ENCODE peak calls at places on chromosomes 3 and 15, in seven cellular contexts. D is uterus, J is mesenchymal stem cell, H is heart left ventricle, Z is thoracic aorta, W is PC-3, Y is left lung. R is an unnamed sample. For H3K9me3, H3K27me3 and H3K4me1, the result is how much of the 10 kb centered on the place peaks cover.

GRCh38 chr3:109241459-109241858 is 74.9 kb downstream of the DPPA2 start:
- DNase-seq in D (no peak), J (no peak), H (no peak), Z (no peak), W (no peak), Y (no peak), R (no peak)

GRCh38 chr3:149085828-149086231 is 503 bp downstream of the HLTF start:
- DNase-seq in D (no peak), J (peak), H (no peak), Z (no peak), W (peak), Y (no peak), R (peak)

GRCh38 chr3:137770066-137770805 is 6.1 kb downstream of the SOX14 start:
- DNase-seq in D (no peak), J (no peak), H (no peak), Z (no peak), W (no peak), Y (peak), R (no peak)

GRCh38 chr3:48709051-48709461 is 8.0 kb downstream of the IP6K2 start:
- DNase-seq in D (no peak), J (no peak), H (no peak), Z (no peak), W (peak), Y (no peak), R (no peak)

GRCh38 chr15:65767895-65768294 is 24.2 kb downstream of the DENND4A start:
- DNase-seq in D (no peak), J (no peak), H (no peak), Z (no peak), W (no peak), Y (no peak), R (no peak)

GRCh38 chr15:68816795-68817303 is 3.8 kb downstream of the ANP32A start:
- DNase-seq in D (no peak), J (peak), H (no peak), Z (no peak), W (peak), Y (no peak), R (no peak)

GRCh38 chr3:31606453-31606852 is 73.7 kb downstream of the STT3B start:
- DNase-seq in D (no peak), J (no peak), H (no peak), Z (no peak), W (no peak), Y (no peak), R (no peak)

GRCh38 chr15:67115567-67115966 is 50.2 kb downstream of the SMAD3 start:
- DNase-seq in D (no peak), J (no peak), H (no peak), Z (no peak), W (no peak), Y (no peak), R (no peak)

GRCh38 chr15:37038036-37038715 is 62.2 kb downstream of the MEIS2 start:
- DNase-seq in D (no peak), J (no peak), H (no peak), Z (no peak), W (peak), Y (no peak), R (no peak)

GRCh38 chr15:67109141-67110034 is 44.0 kb downstream of the SMAD3 start:
- DNase-seq in D (peak), J (peak), H (peak), Z (no peak), W (no peak), Y (peak), R (peak)

GRCh38 chr15:36323607-36324006 is 255.8 kb upstream of the CDIN1 start:
- DNase-seq in D (no peak), J (no peak), H (no peak), Z (no peak), W (no peak), Y (no peak), R (no peak)

GRCh38 chr15:90320062-90320884 is 31.8 kb upstream of the ZNF774 start:
- DNase-seq in D (peak), J (peak), H (peak), Z (peak), W (peak), Y (peak), R (peak)

GRCh38 chr3:36840453-36840921 is 76.1 kb upstream of the DCLK3 start:
- DNase-seq in D (no peak), J (no peak), H (peak), Z (no peak), W (no peak), Y (no peak), R (no peak)

GRCh38 chr3:173635826-173636225 is 238.3 kb downstream of the NLGN1 start:
- DNase-seq in D (no peak), J (no peak), H (no peak), Z (no peak), W (no peak), Y (no peak), R (no peak)

DNA sequence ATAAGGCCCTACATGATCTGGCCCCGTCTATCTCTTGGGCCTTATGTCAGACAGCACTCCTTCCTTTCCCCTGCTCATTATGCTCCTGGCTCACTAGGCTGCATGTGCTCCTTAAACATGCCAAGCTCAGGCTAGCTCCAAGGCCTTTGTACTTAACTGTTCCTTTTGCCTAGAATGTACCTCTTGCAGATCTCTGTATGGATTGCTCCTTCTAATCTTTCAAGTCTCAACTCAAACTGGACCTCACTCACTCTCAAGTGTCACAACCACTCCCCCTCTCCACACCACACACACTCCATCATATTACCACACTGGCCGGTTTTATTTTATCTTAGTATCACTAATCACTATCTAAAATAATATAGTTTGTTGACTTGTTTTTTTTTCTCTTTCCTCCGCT is 36.4 kb downstream of the ZMAT3 start:
- DNase-seq in D (no peak), J (peak), H (no peak), Z (no peak), W (no peak), Y (no peak), R (no peak)
- H3K9me3 ChIP-seq in D (under half), J (under half), H (under half), Z (under half), W (under half), Y (under half), R (under half)

GRCh38 chr3:131803113-131803512 is 231.7 kb downstream of the CPNE4 start:
- DNase-seq in D (no peak), J (no peak), H (no peak), Z (no peak), W (no peak), Y (no peak), R (no peak)

GRCh38 chr3:131804565-131805133 is 230.2 kb downstream of the CPNE4 start:
- DNase-seq in D (no peak), J (no peak), H (peak), Z (no peak), W (no peak), Y (no peak), R (no peak)

GRCh38 chr3:131807822-131808221 is 227.0 kb downstream of the CPNE4 start:
- DNase-seq in D (no peak), J (no peak), H (no peak), Z (no peak), W (no peak), Y (no peak), R (no peak)

GRCh38 chr3:131802029-131802428 is 232.8 kb downstream of the CPNE4 start:
- DNase-seq in D (no peak), J (no peak), H (no peak), Z (no peak), W (no peak), Y (no peak), R (no peak)

GRCh38 chr3:131806736-131807135 is 228.1 kb downstream of the CPNE4 start:
- DNase-seq in D (no peak), J (no peak), H (no peak), Z (no peak), W (no peak), Y (no peak), R (no peak)
- H3K27me3 ChIP-seq in D (under half), J (under half), H (under half), Z (under half), W (under half), Y (under half), R (under half)

DNA sequence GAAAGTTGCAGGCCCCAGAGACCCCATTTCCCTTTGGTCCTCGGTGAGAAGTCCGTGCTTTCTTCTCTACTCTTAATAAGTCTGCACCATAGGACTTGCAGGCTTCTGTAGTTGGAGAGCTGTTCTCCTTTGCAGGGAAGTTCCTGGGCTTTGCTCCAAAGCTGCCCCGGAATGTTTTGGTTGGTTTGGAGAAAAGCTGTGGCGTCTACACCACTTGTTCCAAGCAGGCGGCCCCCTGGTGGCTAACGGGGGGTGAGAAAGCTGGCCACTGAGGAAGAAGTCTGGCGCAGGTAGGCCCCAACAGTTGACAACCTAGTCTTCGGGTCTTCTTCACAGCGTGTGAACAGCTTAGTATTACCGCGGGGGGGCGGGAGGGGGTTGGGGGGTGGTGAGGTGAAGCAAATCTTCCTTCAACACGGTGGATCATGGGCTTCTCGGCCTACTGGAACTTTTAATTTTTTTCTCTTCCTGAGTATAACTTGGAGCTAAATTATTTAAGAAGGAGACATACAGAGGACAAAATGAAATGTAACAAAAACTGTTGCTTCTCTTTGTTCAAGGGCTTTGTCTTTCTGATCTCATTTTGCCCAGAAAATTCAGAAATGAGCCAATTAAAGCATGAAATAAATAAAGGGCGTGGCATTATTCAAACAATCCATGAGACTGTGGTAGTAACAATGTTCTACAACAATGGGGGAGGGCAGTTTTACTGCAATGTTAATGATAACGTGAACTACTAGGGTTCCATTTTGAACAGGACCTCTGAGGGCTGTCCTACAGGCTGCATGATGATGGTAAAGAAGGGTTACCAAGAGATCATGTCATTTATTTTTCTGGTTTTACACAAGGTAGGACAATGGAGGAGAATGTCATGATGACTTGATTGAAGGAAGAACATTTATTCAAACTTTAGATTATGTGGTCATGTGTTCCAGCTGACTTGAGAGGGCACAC is 2.2 kb upstream of the THRB start:
- DNase-seq in D (peak), J (peak), H (peak), Z (peak), W (peak), Y (peak), R (peak)
- H3K4me1 ChIP-seq in D (under half), J (under half), H (under half), Z (under half), W (half or more), Y (under half), R (under half)

GRCh38 chr3:33372218-33373081 is 67.8 kb downstream of the UBP1 start:
- DNase-seq in D (no peak), J (peak), H (no peak), Z (no peak), W (peak), Y (no peak), R (peak)

GRCh38 chr3:33377931-33378330 is 62.3 kb downstream of the UBP1 start:
- DNase-seq in D (no peak), J (peak), H (no peak), Z (no peak), W (peak), Y (no peak), R (no peak)

GRCh38 chr3:33377489-33377888 is 62.7 kb downstream of the UBP1 start:
- DNase-seq in D (no peak), J (no peak), H (no peak), Z (no peak), W (no peak), Y (no peak), R (no peak)

DNA sequence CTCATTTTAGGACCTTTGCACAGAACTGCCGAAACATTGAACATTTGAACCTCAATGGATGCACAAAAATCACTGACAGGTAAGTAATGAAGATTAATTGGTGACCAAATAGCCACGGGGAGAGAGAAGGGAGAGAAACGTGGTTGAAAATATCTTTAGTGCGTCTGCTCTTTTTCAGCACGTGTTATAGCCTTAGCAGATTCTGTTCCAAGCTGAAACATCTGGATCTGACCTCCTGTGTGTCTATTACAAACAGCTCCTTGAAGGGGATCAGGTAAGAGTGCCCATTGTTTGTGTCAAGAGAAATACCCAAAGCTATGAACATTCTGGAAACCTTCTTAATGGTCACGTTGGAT is 67.1 kb downstream of the UBP1 start:
- DNase-seq in D (no peak), J (no peak), H (no peak), Z (no peak), W (no peak), Y (no peak), R (no peak)
- H3K9me3 ChIP-seq in D (under half), J (under half), H (under half), Z (under half), W (under half), Y (under half), R (under half)

GRCh38 chr15:96395687-96396086 is 65.2 kb downstream of the NR2F2 start:
- DNase-seq in D (no peak), J (no peak), H (no peak), Z (no peak), W (no peak), Y (no peak), R (no peak)
- H3K27me3 ChIP-seq in D (under half), J (under half), H (under half), Z (under half), W (under half), Y (under half), R (under half)

R was measured in Peyer's patch.